ENCODE peak calls at places on chromosomes 16 and 17, in six cellular contexts. F is colonic mucosa, O is dorsolateral prefrontal cortex, B is uterus, A is fibroblast of lung, G is PC-9. Z is an unnamed sample.

GRCh38 chr17:17001874-17002520 is 30.1 kb upstream of the TNFRSF13B start:
- DNase-seq in F (peak), B (peak), A (peak), G (peak), O (peak), Z (no peak)

GRCh38 chr17:7356072-7356549 is 1.2 kb downstream of the TMEM95 start:
- DNase-seq in G (peak), O (peak), F (peak), A (peak), B (peak), Z (no peak)

GRCh38 chr16:74522160-74522559 is 84.8 kb downstream of the GLG1 start:
- DNase-seq in O (no peak), F (no peak), G (no peak), A (no peak), B (no peak), Z (no peak)

GRCh38 chr16:11348737-11349598 is 3.7 kb downstream of the RMI2 start:
- DNase-seq in A (no peak), B (no peak), G (no peak), O (no peak), F (no peak), Z (no peak)

GRCh38 chr16:73565263-73565662 is 517.3 kb upstream of the ZFHX3 start:
- DNase-seq in A (peak), O (no peak), G (no peak), F (no peak), B (no peak), Z (no peak)

GRCh38 chr16:68764866-68765265 is 27.8 kb downstream of the CDH1 start:
- DNase-seq in B (no peak), F (no peak), A (no peak), G (no peak), O (no peak), Z (no peak)

GRCh38 chr17:11996722-11997146 is 541 bp downstream of the ZNF18 start:
- DNase-seq in G (peak), B (no peak), O (peak), A (peak), F (peak), Z (peak)

GRCh38 chr17:76188213-76189060 is 47.4 kb upstream of the FOXJ1 start:
- DNase-seq in A (peak), B (no peak), F (no peak), G (no peak), O (no peak), Z (no peak)

GRCh38 chr17:78013683-78014467 is 55.4 kb downstream of the TNRC6C start:
- DNase-seq in O (no peak), G (peak), B (peak), A (peak), F (peak), Z (peak)

GRCh38 chr17:61492759-61493526 is 40.7 kb downstream of the TBX4 start:
- DNase-seq in G (no peak), F (no peak), O (no peak), B (no peak), A (no peak), Z (no peak)

GRCh38 chr16:72612271-72612670 is 435.7 kb downstream of the ZFHX3 start:
- DNase-seq in B (no peak), G (no peak), O (no peak), F (no peak), A (peak), Z (peak)

GRCh38 chr17:3993493-3994220 is 29.4 kb upstream of the ATP2A3 start:
- DNase-seq in A (peak), G (no peak), B (no peak), F (no peak), O (no peak), Z (no peak)

GRCh38 chr17:63382826-63383225 is 63.3 kb downstream of the CYB561 start:
- DNase-seq in G (no peak), B (no peak), O (no peak), A (peak), F (no peak), Z (no peak)

GRCh38 chr16:30030011-30030685 is 923 bp downstream of the TLCD3B start:
- DNase-seq in F (no peak), B (no peak), G (no peak), A (no peak), O (no peak), Z (no peak)

GRCh38 chr16:6190756-6191155 is 1093.2 kb upstream of the EEF2KMT start:
- DNase-seq in O (peak), B (no peak), A (no peak), F (no peak), G (no peak), Z (no peak)

GRCh38 chr16:73319747-73320146 is 271.8 kb upstream of the ZFHX3 start:
- DNase-seq in B (no peak), A (no peak), F (no peak), G (no peak), O (no peak), Z (no peak)

GRCh38 chr16:25064967-25065366 is 46.6 kb upstream of the LCMT1 start:
- DNase-seq in F (no peak), O (peak), G (no peak), B (no peak), A (peak), Z (no peak)

GRCh38 chr17:43402078-43402477 is 3.3 kb downstream of the ARL4D start:
- DNase-seq in F (no peak), A (no peak), B (no peak), O (peak), G (no peak), Z (no peak)

GRCh38 chr16:30985401-30986128 is 558 bp downstream of the HSD3B7 start:
- DNase-seq in G (peak), O (no peak), B (peak), F (peak), A (no peak), Z (no peak)

GRCh38 chr17:38883592-38884526 is 14.0 kb downstream of the LASP1 start:
- DNase-seq in G (no peak), F (no peak), A (no peak), O (no peak), B (no peak), Z (no peak)

GRCh38 chr17:30378191-30378796 is 433 bp upstream of the CPD start:
- DNase-seq in A (no peak), B (peak), G (no peak), O (no peak), F (peak), Z (no peak)

GRCh38 chr17:73585583-73585982 is 58.7 kb downstream of the SDK2 start:
- DNase-seq in B (no peak), O (no peak), F (no peak), A (no peak), G (no peak), Z (no peak)

GRCh38 chr17:951388-952132 is 28.0 kb downstream of the NXN start:
- DNase-seq in F (no peak), O (no peak), A (peak), B (peak), G (peak), Z (no peak)

GRCh38 chr17:40819528-40820125 is 2.8 kb downstream of the KRT10 start:
- DNase-seq in G (no peak), O (no peak), B (no peak), F (no peak), A (peak), Z (no peak)

GRCh38 chr17:80605326-80606066 is 60.9 kb downstream of the RPTOR start:
- DNase-seq in G (peak), A (no peak), O (no peak), F (no peak), B (no peak), Z (no peak)

GRCh38 chr16:87951550-87952538 is 610 bp downstream of the BANP start:
- DNase-seq in B (no peak), O (no peak), A (peak), G (peak), F (peak), Z (no peak)

GRCh38 chr17:48756816-48757215 is 28.3 kb upstream of the HOXB13 start:
- DNase-seq in O (no peak), F (peak), A (no peak), G (no peak), B (no peak), Z (no peak)

GRCh38 chr17:44578947-44579346 is 21.7 kb downstream of the FZD2 start:
- DNase-seq in F (no peak), G (no peak), B (no peak), A (no peak), O (no peak), Z (no peak)

GRCh38 chr16:4935231-4935855 is 1.6 kb downstream of the PPL start:
- DNase-seq in O (no peak), F (peak), A (peak), B (peak), G (no peak), Z (no peak)

GRCh38 chr16:56709686-56710040 is 20.3 kb upstream of the NUP93 start:
- DNase-seq in B (no peak), O (no peak), G (no peak), F (no peak), A (no peak), Z (no peak)

GRCh38 chr16:4556580-4556979 is 440 bp downstream of the C16orf96 start:
- DNase-seq in A (no peak), O (no peak), F (no peak), B (no peak), G (no peak), Z (no peak)

GRCh38 chr17:74569392-74570003 is 2.2 kb upstream of the CD300H start:
- DNase-seq in A (peak), F (peak), B (peak), O (peak), G (peak), Z (peak)

GRCh38 chr17:47924785-47925676 is 16.3 kb upstream of the PNPO start:
- DNase-seq in A (no peak), F (no peak), O (no peak), G (no peak), B (no peak), Z (no peak)

GRCh38 chr17:77320501-77321256 is 179.9 kb downstream of the SEC14L1 start:
- DNase-seq in O (peak), G (no peak), B (peak), F (no peak), A (peak), Z (no peak)

DNA sequence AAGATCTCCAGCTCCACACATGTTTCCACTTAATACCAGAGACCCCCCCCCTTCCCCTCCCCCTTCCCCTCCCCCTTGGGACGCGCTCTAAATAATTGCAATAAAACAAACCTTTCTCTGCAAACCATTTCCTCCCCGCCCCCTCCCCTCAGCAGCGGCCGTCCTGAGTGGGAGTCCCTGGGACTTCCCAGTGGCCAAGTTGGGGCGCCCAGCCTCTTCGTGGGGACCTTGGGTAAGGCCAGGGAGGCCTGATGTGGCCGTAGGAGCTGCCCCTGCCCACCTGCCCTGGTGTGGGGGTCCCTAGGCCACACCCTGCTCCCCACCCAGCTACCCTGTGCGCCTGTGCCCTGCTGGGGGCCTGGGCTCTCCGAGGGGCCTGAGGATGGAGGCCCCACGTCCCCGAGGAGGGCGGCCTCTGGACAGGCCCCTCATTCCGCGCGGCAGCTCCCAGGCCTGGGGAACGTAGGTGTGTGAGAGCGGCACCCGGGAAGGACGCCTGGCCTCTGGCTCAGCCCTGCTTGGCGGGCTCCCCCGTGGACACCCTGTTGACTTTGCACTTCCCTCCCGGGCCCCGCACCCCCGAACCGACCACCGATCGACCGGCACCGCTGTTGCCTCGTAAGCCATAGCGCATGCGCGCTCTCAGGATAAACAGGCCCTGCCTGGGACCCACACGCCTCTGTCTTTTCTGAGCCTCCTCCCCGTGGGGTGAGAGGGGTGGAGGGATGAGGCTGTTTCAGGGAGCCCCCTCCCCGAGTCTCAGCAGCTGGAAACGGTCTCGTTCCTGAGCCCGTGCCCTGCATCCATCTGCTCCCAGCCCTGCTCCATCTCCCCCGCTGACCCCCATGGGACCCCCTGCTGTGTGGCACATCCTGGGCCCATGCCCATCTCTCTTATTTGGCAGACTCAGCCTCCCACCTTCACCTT is 9.0 kb downstream of the NTHL1 start:
- DNase-seq in B (peak), O (no peak), A (peak), F (peak), G (no peak), Z (no peak)
- H3K4me3 ChIP-seq in B (no peak), O (peak), A (no peak), F (no peak), G (no peak), Z (no peak)

DNA sequence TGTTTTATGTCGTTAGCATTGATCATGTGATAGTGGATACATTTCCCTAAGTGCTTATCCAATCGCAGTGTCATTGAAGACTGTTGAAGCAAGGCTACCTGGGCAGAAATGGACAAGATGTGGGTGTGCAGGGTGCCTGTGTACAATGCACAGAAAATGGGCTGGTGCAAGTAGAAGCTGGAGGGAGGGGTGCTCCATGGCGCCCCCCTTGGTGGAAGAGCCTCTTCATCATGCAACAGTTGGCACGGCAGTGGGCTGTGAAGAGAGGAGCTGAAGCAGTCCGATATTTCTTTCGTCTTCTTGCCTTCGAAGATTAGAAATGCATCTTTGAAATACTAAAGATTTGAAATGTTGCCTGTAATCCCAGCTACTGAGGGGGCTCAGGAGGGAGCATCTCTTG is 100.5 kb downstream of the PLCG2 start:
- DNase-seq in O (no peak), G (no peak), A (no peak), B (no peak), F (no peak), Z (no peak)
- TF ChIP-seq CTCF in O (no peak), G (no peak), A (no peak), B (no peak), F (no peak), Z (peak)

GRCh38 chr17:31811021-31811565 is 48.0 kb downstream of the COPRS start:
- DNase-seq in F (no peak), B (no peak), A (peak), O (no peak), G (no peak), Z (no peak)
- H3K4me3 ChIP-seq in F (no peak), B (no peak), A (no peak), O (no peak), G (no peak), Z (no peak)

GRCh38 chr17:57948555-57949420 is 6.4 kb downstream of the CUEDC1 start:
- DNase-seq in F (no peak), B (no peak), A (peak), O (no peak), G (peak), Z (peak)
- TF ChIP-seq CTCF in F (no peak), B (no peak), A (no peak), O (no peak), G (no peak), Z (no peak)

GRCh38 chr16:17368511-17368910 is 102.2 kb downstream of the XYLT1 start:
- DNase-seq in O (no peak), G (no peak), B (no peak), A (no peak), F (no peak), Z (no peak)

GRCh38 chr16:17368951-17369350 is 101.8 kb downstream of the XYLT1 start:
- DNase-seq in F (no peak), G (no peak), B (no peak), A (no peak), O (no peak), Z (no peak)

GRCh38 chr16:17367034-17367433 is 103.7 kb downstream of the XYLT1 start:
- DNase-seq in F (no peak), A (no peak), G (no peak), O (no peak), B (no peak), Z (no peak)

GRCh38 chr16:17366299-17366961 is 104.3 kb downstream of the XYLT1 start:
- DNase-seq in B (no peak), G (no peak), O (no peak), A (no peak), F (no peak), Z (no peak)

GRCh38 chr16:17367932-17368331 is 102.8 kb downstream of the XYLT1 start:
- DNase-seq in F (no peak), B (no peak), A (peak), G (no peak), O (no peak), Z (no peak)
- H3K4me3 ChIP-seq in F (no peak), B (no peak), A (no peak), G (no peak), O (no peak), Z (no peak)

GRCh38 chr17:81911277-81911961 is at the start of gene PCYT2:
- DNase-seq in G (peak), O (peak), A (peak), F (peak), B (peak), Z (no peak)

GRCh38 chr17:81911969-81912368 is 770 bp upstream of the PCYT2 start:
- DNase-seq in G (no peak), B (no peak), F (no peak), O (no peak), A (no peak), Z (no peak)

GRCh38 chr17:81914103-81914850 is 3.1 kb upstream of the PCYT2 start:
- DNase-seq in B (no peak), A (no peak), F (no peak), G (no peak), O (no peak), Z (no peak)

GRCh38 chr17:81913394-81914102 is 2.3 kb upstream of the PCYT2 start:
- DNase-seq in O (no peak), F (no peak), G (no peak), A (no peak), B (no peak), Z (no peak)

GRCh38 chr17:81912441-81913309 is 1.5 kb upstream of the PCYT2 start:
- DNase-seq in O (no peak), G (peak), B (no peak), F (no peak), A (no peak), Z (no peak)
- TF ChIP-seq CTCF in O (no peak), G (no peak), B (no peak), F (no peak), A (no peak), Z (no peak)

GRCh38 chr17:19370493-19370960 is 7.8 kb upstream of the MAPK7 start:
- DNase-seq in A (no peak), G (no peak), B (peak), F (no peak), O (no peak), Z (no peak)

GRCh38 chr17:19368119-19368660 is 5.7 kb upstream of the B9D1 start:
- DNase-seq in A (no peak), O (no peak), F (no peak), G (no peak), B (no peak), Z (no peak)

GRCh38 chr17:19371259-19372003 is 6.9 kb upstream of the MAPK7 start:
- DNase-seq in A (no peak), F (no peak), B (peak), G (no peak), O (peak), Z (no peak)

GRCh38 chr17:19369107-19369778 is 6.7 kb upstream of the B9D1 start:
- DNase-seq in O (peak), B (no peak), F (peak), A (no peak), G (no peak), Z (no peak)

GRCh38 chr17:19369846-19370492 is 7.4 kb upstream of the B9D1 start:
- DNase-seq in O (peak), F (peak), G (no peak), A (no peak), B (peak), Z (no peak)
- H3K4me3 ChIP-seq in O (no peak), F (no peak), G (no peak), A (no peak), B (no peak), Z (no peak)

GRCh38 chr16:83888672-83889044 is 10.3 kb upstream of the MLYCD start:
- DNase-seq in B (no peak), G (no peak), A (no peak), O (no peak), F (no peak), Z (no peak)

GRCh38 chr16:83887564-83887963 is 11.4 kb upstream of the MLYCD start:
- DNase-seq in B (no peak), A (no peak), G (no peak), F (no peak), O (no peak), Z (no peak)

GRCh38 chr16:83890359-83890758 is 8.6 kb upstream of the MLYCD start:
- DNase-seq in F (no peak), O (no peak), B (no peak), G (no peak), A (no peak), Z (no peak)

GRCh38 chr16:83886199-83886971 is 12.5 kb upstream of the MLYCD start:
- DNase-seq in F (no peak), A (no peak), B (no peak), G (no peak), O (no peak), Z (no peak)

GRCh38 chr16:83887088-83887487 is 11.8 kb upstream of the MLYCD start:
- DNase-seq in G (no peak), B (no peak), A (peak), O (peak), F (no peak), Z (no peak)
- TF ChIP-seq CTCF in G (peak), B (no peak), A (peak), O (peak), F (no peak), Z (no peak)

GRCh38 chr16:85205747-85206471 is 93.6 kb upstream of the CIBAR2 start:
- DNase-seq in B (peak), G (no peak), A (peak), O (no peak), F (no peak), Z (no peak)

GRCh38 chr16:85208643-85209520 is 96.6 kb upstream of the CIBAR2 start:
- DNase-seq in G (no peak), A (no peak), O (no peak), B (no peak), F (no peak), Z (no peak)

GRCh38 chr16:85207357-85207921 is 95.2 kb upstream of the CIBAR2 start:
- DNase-seq in A (peak), F (no peak), O (no peak), B (no peak), G (no peak), Z (no peak)

GRCh38 chr16:85208181-85208580 is 95.9 kb upstream of the CIBAR2 start:
- DNase-seq in O (no peak), G (no peak), B (no peak), A (no peak), F (no peak), Z (no peak)

GRCh38 chr16:85206472-85207356 is 94.4 kb upstream of the CIBAR2 start:
- DNase-seq in O (peak), F (peak), A (peak), G (no peak), B (peak), Z (no peak)
- H3K4me3 ChIP-seq in O (no peak), F (no peak), A (no peak), G (no peak), B (no peak), Z (no peak)